ENCODE peak calls at places on chromosomes 16 and 17, in four cellular contexts. One of them, this sample, is unnamed.

GRCh38 chr16:65704866-65705265 is 583.0 kb upstream of the CDH11 start:
- DNase-seq in AG04449: no peak
- DNase-seq in endothelial cell: peak; percentile 23
- DNase-seq in Peyer's patch: no peak
- DNase-seq in this sample: no peak

GRCh38 chr16:69363281-69363717 is 11.7 kb upstream of the TMED6 start:
- DNase-seq in AG04449: no peak
- DNase-seq in endothelial cell: no peak
- DNase-seq in Peyer's patch: no peak
- DNase-seq in this sample: no peak

GRCh38 chr16:13982446-13982845 is 62.5 kb downstream of the ERCC4 start:
- DNase-seq in AG04449: no peak
- DNase-seq in endothelial cell: no peak
- DNase-seq in Peyer's patch: no peak
- DNase-seq in this sample: no peak

GRCh38 chr16:14608604-14609003 is 21.5 kb downstream of the PARN start:
- DNase-seq in AG04449: no peak
- DNase-seq in endothelial cell: no peak
- DNase-seq in Peyer's patch: no peak
- DNase-seq in this sample: no peak

GRCh38 chr17:3885970-3886369 is 6.9 kb downstream of the CAMKK1 start:
- DNase-seq in AG04449: no peak
- DNase-seq in endothelial cell: no peak
- DNase-seq in Peyer's patch: no peak
- DNase-seq in this sample: no peak

GRCh38 chr16:84592718-84593117 is 25.2 kb downstream of the COTL1 start:
- DNase-seq in AG04449: no peak
- DNase-seq in endothelial cell: no peak
- DNase-seq in Peyer's patch: no peak
- DNase-seq in this sample: no peak

GRCh38 chr16:74699666-74700065 is 996 bp downstream of the MLKL start:
- DNase-seq in AG04449: no peak
- DNase-seq in endothelial cell: no peak
- DNase-seq in Peyer's patch: no peak
- DNase-seq in this sample: no peak

GRCh38 chr17:47916489-47917208 is 20.6 kb downstream of the SP2 start:
- DNase-seq in AG04449: no peak
- DNase-seq in endothelial cell: no peak
- DNase-seq in Peyer's patch: no peak
- DNase-seq in this sample: no peak

GRCh38 chr16:27638833-27639587 is 89.1 kb downstream of the KATNIP start:
- DNase-seq in AG04449: no peak
- DNase-seq in endothelial cell: no peak
- DNase-seq in Peyer's patch: no peak
- DNase-seq in this sample: no peak

GRCh38 chr16:31428277-31428597 is at the start of gene COX6A2:
- DNase-seq in AG04449: no peak
- DNase-seq in endothelial cell: no peak
- DNase-seq in Peyer's patch: no peak
- DNase-seq in this sample: no peak

GRCh38 chr17:46811978-46812583 is 6.4 kb downstream of the WNT3 start:
- DNase-seq in AG04449: peak; percentile 50
- DNase-seq in endothelial cell: no peak
- DNase-seq in Peyer's patch: no peak
- DNase-seq in this sample: no peak

GRCh38 chr17:32323784-32324590 is 18.0 kb downstream of the C17orf75 start:
- DNase-seq in AG04449: no peak
- DNase-seq in endothelial cell: no peak
- DNase-seq in Peyer's patch: no peak
- DNase-seq in this sample: no peak

GRCh38 chr17:794876-795275 is 12.7 kb downstream of the MRM3 start:
- DNase-seq in AG04449: no peak
- DNase-seq in endothelial cell: peak; percentile 74
- DNase-seq in Peyer's patch: peak; percentile 39
- DNase-seq in this sample: no peak

GRCh38 chr17:39751016-39751543 is 13.3 kb downstream of the GRB7 start:
- DNase-seq in AG04449: no peak
- DNase-seq in endothelial cell: no peak
- DNase-seq in Peyer's patch: no peak
- DNase-seq in this sample: no peak
- TF ChIP-seq CTCF in AG04449: no peak
- TF ChIP-seq CTCF in endothelial cell: no peak
- TF ChIP-seq CTCF in Peyer's patch: no peak
- TF ChIP-seq CTCF in this sample: no peak

DNA sequence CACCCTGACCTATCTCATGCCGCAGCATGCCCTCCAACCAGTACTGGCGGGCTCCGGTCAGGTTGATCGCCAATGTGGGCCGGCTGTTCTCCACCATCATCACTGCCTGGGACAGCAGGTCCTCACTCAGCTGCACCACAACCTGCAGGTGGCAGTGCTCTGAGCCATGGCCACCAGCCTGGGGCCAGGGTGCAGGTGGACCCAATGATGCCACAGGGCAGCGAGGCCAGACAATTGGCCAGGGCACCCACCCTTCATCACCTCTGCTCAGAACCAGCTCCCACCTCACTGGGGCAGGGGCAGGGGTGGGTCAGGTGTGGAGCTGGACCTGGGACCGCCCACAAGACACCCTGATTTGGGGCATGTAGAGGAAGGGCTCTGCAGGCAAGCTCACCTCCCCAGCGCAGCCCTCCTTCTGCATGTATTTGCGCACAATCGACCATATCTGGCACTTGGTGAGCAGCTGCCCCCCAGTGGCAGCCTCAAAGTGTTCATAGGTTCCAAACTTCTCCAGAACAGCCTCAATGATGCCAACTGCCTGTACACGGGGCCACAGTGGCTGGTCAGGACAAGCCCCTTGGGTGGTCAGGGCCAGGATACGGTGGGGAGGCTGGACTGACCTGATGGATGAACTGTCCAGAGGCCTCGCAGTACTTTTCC is 4.2 kb downstream of the MATCAP1 start:
- DNase-seq in AG04449: no peak
- DNase-seq in endothelial cell: no peak
- DNase-seq in Peyer's patch: no peak
- DNase-seq in this sample: no peak
- TF ChIP-seq CTCF in AG04449: peak; percentile 11
- TF ChIP-seq CTCF in endothelial cell: no peak
- TF ChIP-seq CTCF in Peyer's patch: no peak
- TF ChIP-seq CTCF in this sample: no peak

DNA sequence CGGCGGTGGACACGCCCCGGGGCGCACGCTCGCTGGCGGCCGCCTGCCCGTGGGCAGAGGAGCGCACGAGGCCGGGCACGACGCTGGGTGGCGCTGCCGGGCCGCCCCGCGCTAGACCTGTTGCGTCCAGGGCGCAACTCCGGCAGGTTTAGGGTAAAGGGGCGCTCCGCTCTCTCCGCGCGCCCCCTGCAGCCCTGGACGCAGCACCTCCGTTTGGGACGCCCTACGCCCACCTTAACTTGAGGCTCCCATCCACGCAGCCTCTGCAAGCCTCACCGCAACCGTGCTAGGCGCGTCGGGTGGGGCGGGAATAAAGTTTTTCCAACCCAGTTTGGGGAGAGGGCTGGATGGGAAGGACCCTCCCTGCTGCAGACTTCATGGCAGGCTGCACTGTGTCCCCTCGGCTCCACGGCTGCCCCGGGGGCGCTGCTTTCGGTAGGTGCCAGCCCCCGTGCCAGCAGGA is 299 bp upstream of the SYT17 start:
- DNase-seq in AG04449: no peak
- DNase-seq in endothelial cell: peak; percentile 87
- DNase-seq in Peyer's patch: peak; percentile 38
- DNase-seq in this sample: peak; percentile 69
- TF ChIP-seq CTCF in AG04449: peak; percentile 56
- TF ChIP-seq CTCF in endothelial cell: peak; percentile 69
- TF ChIP-seq CTCF in Peyer's patch: peak; percentile 62
- TF ChIP-seq CTCF in this sample: no peak

DNA sequence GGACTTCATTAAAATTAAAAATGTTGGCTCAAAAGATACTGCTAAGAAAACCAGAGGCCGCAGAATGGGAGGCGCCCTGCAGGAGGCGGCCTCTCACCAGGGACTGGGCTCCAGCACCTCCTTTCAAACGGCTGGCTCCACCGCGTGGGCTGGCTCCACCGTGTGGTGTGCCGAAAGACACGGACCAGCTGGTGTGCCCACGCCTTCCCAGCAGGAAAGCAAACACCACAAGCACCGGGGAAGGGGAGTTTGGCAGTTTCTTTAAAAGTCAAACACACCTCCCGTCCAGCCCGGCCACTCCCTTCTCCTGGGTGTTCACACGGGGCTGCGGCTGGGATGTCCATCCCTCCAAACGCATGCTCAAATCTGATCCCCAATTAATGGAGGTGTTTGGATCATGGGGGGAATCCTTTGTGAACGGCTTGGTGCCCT is 13.9 kb downstream of the HAGH start:
- DNase-seq in AG04449: no peak
- DNase-seq in endothelial cell: peak; percentile 52
- DNase-seq in Peyer's patch: peak; percentile 36
- DNase-seq in this sample: no peak
- TF ChIP-seq CTCF in AG04449: peak; percentile 44
- TF ChIP-seq CTCF in endothelial cell: peak; percentile 35
- TF ChIP-seq CTCF in Peyer's patch: no peak
- TF ChIP-seq CTCF in this sample: no peak

DNA sequence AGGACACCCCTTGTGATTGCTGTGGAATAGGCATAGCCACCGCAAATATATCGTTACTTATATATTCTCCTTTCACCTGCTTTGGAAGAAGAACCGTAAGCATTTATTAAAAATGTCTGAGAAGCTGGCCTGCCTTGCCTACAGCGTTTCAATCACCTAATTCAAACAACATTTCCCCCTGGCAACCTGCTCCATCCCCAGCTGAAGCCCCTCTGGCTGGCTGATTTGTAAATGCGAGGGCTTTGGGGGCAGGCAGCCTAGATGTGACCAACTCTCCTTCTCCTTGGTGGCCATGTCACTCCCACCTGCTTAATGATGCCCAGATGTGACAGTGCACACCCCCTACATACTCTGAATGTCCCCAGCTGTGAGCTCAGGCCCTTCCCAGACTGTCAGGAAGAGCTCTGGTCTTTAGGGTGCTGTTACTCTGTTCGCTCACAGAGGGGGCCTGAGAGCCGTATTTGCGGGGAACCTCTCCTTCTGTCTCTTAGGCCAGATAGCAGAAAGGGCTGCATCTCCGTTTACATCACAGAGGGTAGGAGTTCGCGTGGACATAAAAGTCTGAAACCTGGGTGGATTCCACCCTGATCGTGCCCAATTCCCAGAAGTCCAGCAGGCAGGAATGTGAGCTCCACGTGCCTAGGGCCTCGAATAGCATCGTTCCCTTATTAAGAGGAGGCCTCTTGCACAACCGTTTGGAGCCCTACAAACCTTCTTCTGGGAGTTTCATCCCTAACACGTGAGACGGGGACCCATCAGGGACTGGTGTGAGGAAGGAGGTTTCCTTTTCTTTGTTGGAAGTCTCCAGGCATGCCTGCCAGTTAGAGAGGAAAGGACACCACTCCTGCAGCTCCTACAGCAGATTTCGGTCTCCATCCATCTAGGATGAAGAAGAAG is 2.4 kb upstream of the SDK2 start:
- DNase-seq in AG04449: no peak
- DNase-seq in endothelial cell: peak; percentile 33
- DNase-seq in Peyer's patch: no peak
- DNase-seq in this sample: no peak
- TF ChIP-seq CTCF in AG04449: no peak
- TF ChIP-seq CTCF in endothelial cell: no peak
- TF ChIP-seq CTCF in Peyer's patch: no peak
- TF ChIP-seq CTCF in this sample: no peak

This sample was measured in activated B cell treated with CpG ODN at 0.5 μM for 24 hours.